ENCODE peak calls at places on chromosomes 13 and 19, in five cellular contexts. C, H, W, S and K are unnamed samples.

GRCh38 chr13:42486711-42487198 is 87.2 kb upstream of the TNFSF11 start:
- DNase-seq in H (no peak), C (no peak), W (no peak), S (no peak), K (no peak)

GRCh38 chr13:52686381-52686780 is 33.7 kb downstream of the SUGT1 start:
- DNase-seq in S (no peak), W (no peak), C (no peak), H (no peak), K (no peak)

GRCh38 chr19:51136891-51137551 is 5.1 kb upstream of the SIGLEC7 start:
- DNase-seq in W (no peak), S (no peak), H (no peak), C (no peak), K (peak; percentile 60)

GRCh38 chr19:29121684-29122083 is 91.3 kb downstream of the UQCRFS1 start:
- DNase-seq in W (peak; percentile 62), S (no peak), C (peak; percentile 52), H (no peak), K (no peak)

GRCh38 chr19:13962738-13963602 is 10.7 kb downstream of the DCAF15 start:
- DNase-seq in W (no peak), H (no peak), S (no peak), C (no peak), K (no peak)

GRCh38 chr19:50252111-50252886 is 48.9 kb downstream of the MYH14 start:
- DNase-seq in W (peak; percentile 69), S (no peak), H (no peak), C (no peak), K (no peak)

GRCh38 chr13:25988655-25989054 is 63.2 kb downstream of the SHISA2 start:
- DNase-seq in C (no peak), H (no peak), S (no peak), W (no peak), K (no peak)

GRCh38 chr13:113585828-113586355 is 1.3 kb downstream of the TFDP1 start:
- DNase-seq in H (peak; percentile 29), C (peak; percentile 29), S (peak; percentile 23), W (no peak), K (peak; percentile 59)

GRCh38 chr13:44048326-44048725 is 168.6 kb downstream of the LACC1 start:
- DNase-seq in C (no peak), W (no peak), H (no peak), S (no peak), K (no peak)

GRCh38 chr13:66329988-66330429 is 900.1 kb downstream of the PCDH9 start:
- DNase-seq in H (no peak), S (no peak), C (no peak), W (no peak), K (no peak)

DNA sequence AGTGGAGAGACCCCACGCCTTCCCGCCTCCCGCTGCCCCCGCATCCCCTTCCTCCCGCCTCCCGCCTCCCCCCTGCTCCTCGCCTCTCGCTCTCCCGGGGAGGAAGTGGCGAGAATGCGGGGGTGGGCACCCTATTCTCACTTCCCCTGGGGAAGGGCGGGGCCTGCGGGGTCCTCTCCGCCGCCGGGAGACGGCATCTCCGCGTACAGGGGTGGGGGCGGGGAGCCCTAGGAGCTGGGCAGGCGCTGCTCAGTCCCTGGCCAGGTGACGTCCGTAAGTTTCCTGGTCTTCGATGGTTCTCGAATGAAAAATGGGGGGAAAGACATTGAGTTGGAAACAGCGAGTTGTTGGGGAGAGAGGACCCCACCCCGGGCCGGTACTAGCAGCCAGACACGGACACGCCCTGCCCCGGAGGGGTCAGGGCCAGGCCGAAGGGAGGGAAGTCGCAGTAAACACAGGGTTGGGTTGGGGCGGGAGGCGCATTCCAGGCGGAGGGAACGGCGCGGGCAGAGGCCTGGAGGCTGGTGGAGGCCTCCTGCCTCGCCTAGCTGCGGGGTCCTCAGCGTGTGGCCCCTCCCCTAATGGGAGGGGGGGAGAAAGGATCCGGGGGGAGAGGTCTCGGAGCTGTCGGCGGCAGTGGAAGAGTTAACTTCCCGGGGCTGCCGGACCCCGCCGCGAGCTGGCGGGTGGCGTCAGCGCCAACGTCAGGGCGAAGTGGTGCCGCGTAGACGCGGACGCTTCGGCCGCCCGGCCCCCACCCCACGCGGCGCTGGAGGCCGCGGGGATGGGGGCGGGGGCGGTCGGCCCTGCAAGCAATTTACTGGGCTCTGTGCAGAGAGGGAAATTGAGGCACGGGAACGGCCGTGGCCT is 10.4 kb upstream of the JUND start:
- DNase-seq in W (peak; percentile 89), S (peak; percentile 82), C (peak; percentile 92), H (no peak), K (peak; percentile 96)
- TF ChIP-seq EP300 in W (no peak), S (no peak), C (no peak), H (peak; percentile 68), K (no peak)

GRCh38 chr13:50529154-50529882 is 314.2 kb downstream of the DLEU7 start:
- DNase-seq in W (no peak), C (peak; percentile 91), S (peak; percentile 87), H (no peak), K (peak; percentile 89)
- H3K4me1 ChIP-seq in W (peaks cover 7% of the 10 kb centered on the region), C (peaks cover 44% of the 10 kb centered on the region), S (peaks cover 9% of the 10 kb centered on the region), H (peaks cover 44% of the 10 kb centered on the region), K (peaks cover 21% of the 10 kb centered on the region)

DNA sequence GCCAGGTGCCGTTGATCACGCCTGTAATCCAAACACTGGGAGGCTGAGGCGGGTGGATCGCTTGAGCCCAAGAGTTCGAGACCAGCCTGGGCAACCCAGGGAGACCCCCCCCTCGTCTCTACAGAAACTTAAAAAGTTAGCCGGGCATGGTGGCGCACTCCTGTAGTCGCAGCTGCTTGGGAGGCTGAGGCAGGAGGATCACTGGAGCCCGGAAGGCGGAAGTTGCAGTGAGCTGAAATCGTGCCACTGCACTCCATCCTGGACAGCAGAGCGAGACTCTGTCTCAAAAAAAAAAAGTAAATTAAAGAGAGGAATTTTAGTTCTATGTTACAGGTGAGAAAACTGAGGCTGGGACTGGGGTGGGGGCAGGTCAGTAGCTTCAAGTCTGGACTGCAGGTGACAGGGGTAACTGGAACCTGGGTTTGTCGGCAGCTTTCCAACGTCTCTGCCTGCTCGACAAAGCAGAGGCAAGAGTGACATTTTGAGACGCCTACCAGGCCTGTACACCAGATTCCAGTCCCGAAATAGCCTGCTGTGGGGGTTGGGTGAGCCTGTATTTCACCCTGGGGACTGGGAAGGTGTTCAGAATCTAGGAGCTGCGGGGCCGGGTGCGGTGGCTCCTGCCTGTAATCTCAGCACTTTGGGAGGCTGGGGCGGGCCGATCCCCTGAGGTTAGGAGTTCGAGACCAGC is 1.2 kb downstream of the SELENOW start:
- DNase-seq in C (no peak), W (peak; percentile 17), H (no peak), S (peak; percentile 58), K (peak; percentile 90)
- TF ChIP-seq POLR2AphosphoS5 in C (no peak), W (no peak), H (peak; percentile 84), S (no peak), K (peak; percentile 69)

GRCh38 chr13:97215325-97215724 is 6.8 kb upstream of the MBNL2 start:
- DNase-seq in S (no peak), W (no peak), C (no peak), H (no peak), K (no peak)

GRCh38 chr13:97212540-97213146 is 9.5 kb upstream of the MBNL2 start:
- DNase-seq in S (peak; percentile 42), W (no peak), C (no peak), H (peak; percentile 39), K (no peak)

GRCh38 chr13:97214921-97215320 is 7.2 kb upstream of the MBNL2 start:
- DNase-seq in W (no peak), H (peak; percentile 64), C (no peak), S (no peak), K (no peak)

GRCh38 chr13:97211986-97212385 is 10.1 kb upstream of the MBNL2 start:
- DNase-seq in S (no peak), C (no peak), W (no peak), H (no peak), K (no peak)

DNA sequence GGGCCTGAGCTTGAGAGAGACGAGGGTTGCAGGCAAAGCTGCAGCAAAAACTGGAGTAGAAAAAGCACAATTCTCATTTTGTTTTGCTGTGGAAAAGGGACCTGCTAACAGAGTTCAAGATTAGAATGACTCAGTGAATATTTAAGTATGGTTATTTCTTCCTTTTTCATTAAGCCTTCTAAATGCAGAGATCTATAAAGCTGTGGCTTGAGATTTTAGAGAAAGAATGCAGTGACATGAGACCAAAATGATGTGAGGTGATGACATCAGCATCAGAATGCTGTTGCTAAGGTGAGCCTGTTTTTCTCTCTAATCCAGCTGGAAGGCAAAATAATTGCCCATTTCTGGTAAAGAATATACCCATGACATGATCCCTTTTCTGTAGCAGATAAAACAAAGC is 10.8 kb upstream of the MBNL2 start:
- DNase-seq in C (no peak), W (no peak), S (no peak), H (no peak), K (no peak)
- TF ChIP-seq EP300 in C (no peak), W (no peak), S (no peak), H (no peak), K (no peak)

DNA sequence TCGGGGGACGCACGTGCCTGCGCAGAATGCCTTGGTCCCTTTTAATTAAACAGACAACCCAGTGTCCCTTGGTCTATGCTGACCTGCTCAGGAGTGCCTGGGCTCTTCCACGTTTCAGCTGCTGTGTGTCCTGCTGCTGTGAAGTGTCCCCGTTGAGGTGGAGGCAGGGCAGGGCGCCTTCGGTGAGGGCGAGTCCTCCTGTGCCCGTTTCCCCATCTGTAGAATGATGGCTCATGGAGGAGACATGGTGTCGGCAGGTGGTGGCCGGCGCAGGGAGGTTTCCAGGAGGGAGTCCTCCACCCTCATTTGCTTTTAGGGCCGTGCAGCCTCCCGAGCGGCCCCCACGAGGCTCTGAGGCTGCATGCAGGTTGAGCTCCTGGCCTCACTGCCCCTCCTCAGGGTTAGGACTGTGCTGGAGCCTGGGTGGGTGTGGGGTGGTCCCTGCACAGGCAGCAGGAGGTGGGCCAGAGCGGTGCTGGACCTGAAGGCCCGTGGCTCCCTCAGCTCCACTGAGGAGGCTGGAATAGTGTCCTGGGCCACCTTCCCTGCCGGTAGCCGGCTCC is 8.8 kb downstream of the STK11 start:
- DNase-seq in C (no peak), W (no peak), H (no peak), S (no peak), K (no peak)
- H3K4me1 ChIP-seq in C (peaks cover 81% of the 10 kb centered on the region), W (peaks cover 22% of the 10 kb centered on the region), H (peaks cover 93% of the 10 kb centered on the region), S (peaks cover 83% of the 10 kb centered on the region), K (peaks cover 87% of the 10 kb centered on the region)

GRCh38 chr19:23762548-23762883 is 3.8 kb upstream of the ZNF681 start:
- DNase-seq in H (no peak), W (no peak), S (no peak), C (no peak), K (no peak)

GRCh38 chr19:23758187-23759074 is at the start of gene ZNF681:
- DNase-seq in C (peak; percentile 95), S (peak; percentile 87), H (peak; percentile 97), W (peak; percentile 82), K (peak; percentile 93)

GRCh38 chr19:23766951-23767350 is 8.3 kb upstream of the ZNF681 start:
- DNase-seq in C (peak; percentile 15), S (no peak), H (no peak), W (no peak), K (no peak)

GRCh38 chr19:23764781-23765180 is 6.1 kb upstream of the ZNF681 start:
- DNase-seq in C (no peak), W (no peak), S (no peak), H (no peak), K (no peak)

DNA sequence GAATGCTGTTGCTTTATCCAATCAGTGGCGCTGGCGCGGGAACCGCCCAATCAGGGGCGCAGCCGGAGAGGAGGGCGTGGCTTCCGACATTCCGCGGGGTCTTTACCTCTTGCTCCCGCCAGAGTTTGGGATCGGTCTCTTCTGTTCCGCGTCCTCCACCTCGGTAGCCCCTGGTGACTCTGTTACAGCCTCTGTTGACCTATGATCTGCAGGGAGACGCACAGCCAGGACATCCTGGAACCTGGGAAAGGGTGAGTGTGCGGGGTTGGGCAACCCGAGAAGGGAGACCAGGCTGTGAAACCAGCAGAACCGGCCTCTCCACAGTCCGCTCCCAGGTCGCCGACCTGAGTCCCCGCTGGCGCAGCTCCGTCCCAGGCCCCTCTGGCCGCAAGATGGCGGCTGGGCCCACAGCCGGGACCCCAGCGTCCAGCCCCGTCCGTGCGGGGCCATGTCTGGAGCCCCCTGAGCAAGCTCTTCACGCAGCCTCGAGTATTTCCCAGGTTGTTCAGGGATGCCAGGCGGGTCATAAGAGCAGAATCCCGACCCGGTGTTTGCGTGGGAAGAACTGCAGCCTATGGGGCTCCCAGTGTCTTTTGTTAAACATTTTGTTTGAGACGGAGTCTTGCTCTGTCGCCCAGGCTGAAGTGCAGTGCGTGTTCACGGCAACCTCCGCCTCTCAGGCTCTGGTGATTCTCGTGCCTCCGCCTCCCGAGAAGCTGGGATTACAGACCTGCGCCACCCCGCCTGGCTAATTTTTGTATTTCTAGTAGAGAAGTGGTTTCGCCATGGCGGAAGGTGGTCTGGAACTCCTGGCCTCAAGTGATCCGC is 4.4 kb upstream of the ZNF681 start:
- DNase-seq in H (no peak), S (peak; percentile 90), C (peak; percentile 93), W (peak; percentile 86), K (peak; percentile 83)
- TF ChIP-seq POLR2AphosphoS5 in H (peak; percentile 30), S (peak; percentile 57), C (no peak), W (peak; percentile 62), K (no peak)